ENCODE peak calls at places on chromosomes 16 and 17, in five cellular contexts. O is effector memory CD8-positive, alpha-beta T cell; V is NCI-H345; K is DMS79; N is T-helper 1 cell. X is an unnamed sample.

GRCh38 chr16:35187665-35188225 is 1728.3 kb downstream of the TP53TG3F start:
- DNase-seq in O (no peak), V (no peak), K (no peak), N (no peak), X (no peak)

GRCh38 chr17:53516643-53517042 is 306.1 kb upstream of the KIF2B start:
- DNase-seq in O (no peak), V (no peak), K (no peak), N (no peak), X (no peak)

GRCh38 chr17:72151565-72152391 is 31.0 kb downstream of the SOX9 start:
- DNase-seq in O (no peak), V (no peak), K (no peak), N (no peak), X (no peak)

GRCh38 chr16:21301168-21301894 is 23.2 kb upstream of the CRYM start:
- DNase-seq in O (peak), V (peak), K (peak), N (no peak), X (peak)

GRCh38 chr16:86457621-86458456 is 52.5 kb upstream of the FOXF1 start:
- DNase-seq in O (no peak), V (no peak), K (no peak), N (no peak), X (no peak)

GRCh38 chr16:7013990-7014389 is 318.7 kb upstream of the RBFOX1 start:
- DNase-seq in O (no peak), V (no peak), K (no peak), N (no peak), X (no peak)

GRCh38 chr17:82153745-82154375 is 55.8 kb upstream of the FASN start:
- DNase-seq in O (peak), V (peak), K (peak), N (peak), X (peak)

GRCh38 chr16:49995720-49996119 is 29.3 kb upstream of the CNEP1R1 start:
- DNase-seq in O (no peak), V (no peak), K (no peak), N (no peak), X (no peak)

GRCh38 chr16:87324411-87325275 is 7.5 kb upstream of the C16orf95 start:
- DNase-seq in O (peak), V (peak), K (no peak), N (no peak), X (peak)

GRCh38 chr16:15403392-15403995 is 7.9 kb downstream of the MPV17L start:
- DNase-seq in O (no peak), V (no peak), K (no peak), N (no peak), X (no peak)

GRCh38 chr17:74415608-74416396 is 16.1 kb upstream of the GPRC5C start:
- DNase-seq in O (no peak), V (no peak), K (no peak), N (no peak), X (no peak)

GRCh38 chr17:48553837-48554236 is 8.9 kb upstream of the HOXB2 start:
- DNase-seq in O (no peak), V (peak), K (no peak), N (no peak), X (no peak)

GRCh38 chr17:50675627-50676026 is 32.1 kb downstream of the ANKRD40 start:
- DNase-seq in O (no peak), V (no peak), K (no peak), N (no peak), X (no peak)

GRCh38 chr16:985237-985636 is 3.7 kb downstream of the SOX8 start:
- DNase-seq in O (no peak), V (no peak), K (no peak), N (no peak), X (no peak)

GRCh38 chr16:67537270-67537635 is 8.6 kb downstream of the RIPOR1 start:
- DNase-seq in O (no peak), V (peak), K (no peak), N (peak), X (peak)

GRCh38 chr17:49789278-49789578 is 747 bp downstream of the KAT7 start:
- DNase-seq in O (no peak), V (no peak), K (no peak), N (no peak), X (no peak)

GRCh38 chr17:9284884-9285283 is 263.6 kb downstream of the NTN1 start:
- DNase-seq in O (no peak), V (no peak), K (no peak), N (no peak), X (no peak)

GRCh38 chr16:17696696-17697095 is 225.9 kb upstream of the XYLT1 start:
- DNase-seq in O (no peak), V (no peak), K (no peak), N (no peak), X (no peak)

GRCh38 chr16:47732806-47733150 is 271.6 kb downstream of the PHKB start:
- DNase-seq in O (no peak), V (no peak), K (no peak), N (no peak), X (no peak)

GRCh38 chr16:71895679-71896385 is 501 bp downstream of the IST1 start:
- DNase-seq in O (no peak), V (peak), K (no peak), N (no peak), X (no peak)

GRCh38 chr17:76682306-76682705 is 28.5 kb downstream of the MXRA7 start:
- DNase-seq in O (no peak), V (no peak), K (no peak), N (no peak), X (no peak)

GRCh38 chr17:34781571-34782108 is 179.6 kb downstream of the CCT6B start:
- DNase-seq in O (no peak), V (peak), K (no peak), N (no peak), X (no peak)

GRCh38 chr16:1940273-1941161 is 2.5 kb downstream of the MSRB1 start:
- DNase-seq in O (no peak), V (no peak), K (no peak), N (no peak), X (no peak)

GRCh38 chr16:11743308-11744074 is 834 bp upstream of the TXNDC11 start:
- DNase-seq in O (peak), V (no peak), K (no peak), N (no peak), X (no peak)

GRCh38 chr16:14958970-14959369 is 15.9 kb upstream of the PDXDC1 start:
- DNase-seq in O (no peak), V (no peak), K (no peak), N (no peak), X (no peak)

GRCh38 chr17:28968269-28968913 is 17.1 kb upstream of the PHF12 start:
- DNase-seq in O (no peak), V (no peak), K (no peak), N (no peak), X (no peak)

GRCh38 chr17:61400058-61400785 is 579 bp downstream of the TBX2 start:
- DNase-seq in O (no peak), V (no peak), K (no peak), N (no peak), X (no peak)

GRCh38 chr16:13070268-13070667 is 168.9 kb downstream of the SHISA9 start:
- DNase-seq in O (no peak), V (no peak), K (no peak), N (no peak), X (no peak)

GRCh38 chr16:85782476-85782875 is 16.9 kb downstream of the EMC8 start:
- DNase-seq in O (no peak), V (no peak), K (no peak), N (no peak), X (no peak)

GRCh38 chr16:85557083-85557975 is 55.8 kb upstream of the GSE1 start:
- DNase-seq in O (no peak), V (peak), K (no peak), N (no peak), X (no peak)

GRCh38 chr16:51526622-51527021 is 375.6 kb upstream of the SALL1 start:
- DNase-seq in O (no peak), V (no peak), K (no peak), N (no peak), X (no peak)

GRCh38 chr17:7355053-7355452 is at the start of gene TMEM95:
- DNase-seq in O (no peak), V (peak), K (no peak), N (no peak), X (no peak)

GRCh38 chr17:57477483-57478357 is 221.4 kb downstream of the MSI2 start:
- DNase-seq in O (no peak), V (no peak), K (no peak), N (no peak), X (no peak)

GRCh38 chr16:51155901-51156810 is 5.1 kb upstream of the SALL1 start:
- DNase-seq in O (no peak), V (no peak), K (no peak), N (no peak), X (no peak)

GRCh38 chr16:72990003-72990521 is 57.9 kb downstream of the ZFHX3 start:
- DNase-seq in O (no peak), V (no peak), K (no peak), N (no peak), X (no peak)

GRCh38 chr17:22695228-22695619 is 1002.9 kb downstream of the KCNJ18 start:
- DNase-seq in O (no peak), V (no peak), K (no peak), N (no peak), X (no peak)

GRCh38 chr17:80687819-80688218 is 143.2 kb downstream of the RPTOR start:
- DNase-seq in O (no peak), V (no peak), K (no peak), N (no peak), X (no peak)

GRCh38 chr17:67582632-67583230 is 135.0 kb upstream of the NOL11 start:
- DNase-seq in O (no peak), V (no peak), K (peak), N (no peak), X (no peak)

X was measured in activated T-helper 9 cell treated with anti-CD3 and anti-CD28 coated beads, Interleukin-2, amount 50 U/mL, for 16 hours.